ENCODE peak calls at places on chromosomes 5 and 9, in four cellular contexts. Q is T-helper 9 cell, D is nucleus accumbens, L is uterus. J is an unnamed sample.

GRCh38 chr5:137296213-137296702 is 202.9 kb downstream of the SPOCK1 start:
- DNase-seq in Q (no peak), L (no peak), D (no peak), J (no peak)

GRCh38 chr5:108345541-108346171 is 36.2 kb downstream of the FBXL17 start:
- DNase-seq in Q (no peak), L (no peak), D (no peak), J (no peak)

GRCh38 chr5:126978258-126978657 is 52.1 kb downstream of the MARCHF3 start:
- DNase-seq in Q (no peak), L (no peak), D (no peak), J (no peak)

GRCh38 chr5:126847318-126848221 is 70.6 kb downstream of the LMNB1 start:
- DNase-seq in L (no peak), D (no peak), Q (no peak), J (no peak)

GRCh38 chr5:78701795-78702406 is 53.3 kb upstream of the LHFPL2 start:
- DNase-seq in L (no peak), Q (no peak), D (no peak), J (no peak)

GRCh38 chr9:6714176-6714575 is 43.6 kb upstream of the KDM4C start:
- DNase-seq in L (no peak), Q (no peak), D (no peak), J (no peak)

GRCh38 chr5:132026516-132027008 is 15.1 kb upstream of the ACSL6 start:
- DNase-seq in L (no peak), D (no peak), Q (peak), J (peak)

GRCh38 chr9:94082553-94082952 is 1.7 kb upstream of the PTPDC1 start:
- DNase-seq in Q (no peak), D (no peak), L (no peak), J (no peak)

GRCh38 chr9:137110147-137110910 is 4.2 kb downstream of the DPP7 start:
- DNase-seq in L (no peak), Q (no peak), D (no peak), J (no peak)

GRCh38 chr9:9747787-9748186 is 865.0 kb downstream of the PTPRD start:
- DNase-seq in Q (no peak), L (no peak), D (no peak), J (no peak)

GRCh38 chr9:112925058-112925641 is 34.5 kb upstream of the SLC46A2 start:
- DNase-seq in L (no peak), D (peak), Q (no peak), J (no peak)

GRCh38 chr9:112586600-112587155 is 100.1 kb downstream of the KIAA1958 start:
- DNase-seq in L (no peak), D (no peak), Q (no peak), J (peak)

GRCh38 chr9:34380511-34381315 is 4.0 kb upstream of the MYORG start:
- DNase-seq in Q (peak), D (peak), L (peak), J (peak)

GRCh38 chr5:68332546-68332945 is 117.0 kb downstream of the PIK3R1 start:
- DNase-seq in Q (no peak), L (no peak), D (no peak), J (no peak)

GRCh38 chr9:114911167-114911821 is 19.1 kb downstream of the TNFSF8 start:
- DNase-seq in L (no peak), D (no peak), Q (no peak), J (no peak)

GRCh38 chr9:29717576-29717975 is 2144.3 kb upstream of the C9orf72 start:
- DNase-seq in L (no peak), Q (no peak), D (no peak), J (no peak)

GRCh38 chr5:158809310-158809709 is 290.4 kb downstream of the EBF1 start:
- DNase-seq in D (no peak), Q (no peak), L (no peak), J (no peak)

GRCh38 chr5:82861705-82862104 is 215.5 kb downstream of the TMEM167A start:
- DNase-seq in L (no peak), Q (no peak), D (no peak), J (no peak)

GRCh38 chr5:41334221-41334620 is 120.9 kb upstream of the C6 start:
- DNase-seq in L (no peak), D (no peak), Q (no peak), J (no peak)

GRCh38 chr5:90554358-90555006 is 4.1 kb upstream of the ADGRV1 start:
- DNase-seq in D (no peak), Q (no peak), L (no peak), J (no peak)

GRCh38 chr5:9468070-9468388 is 77.8 kb downstream of the SEMA5A start:
- DNase-seq in D (no peak), L (peak), Q (no peak), J (no peak)

GRCh38 chr9:129769582-129770107 is 16.8 kb upstream of the PTGES start:
- DNase-seq in D (no peak), Q (no peak), L (no peak), J (no peak)

GRCh38 chr9:78144663-78145377 is 91.1 kb upstream of the CEP78 start:
- DNase-seq in L (no peak), Q (no peak), D (no peak), J (no peak)

GRCh38 chr9:34732478-34732877 is 22.5 kb upstream of the CCL21 start:
- DNase-seq in L (no peak), D (no peak), Q (no peak), J (no peak)

GRCh38 chr9:14066032-14066431 is 247.9 kb downstream of the NFIB start:
- DNase-seq in D (no peak), L (no peak), Q (no peak), J (no peak)

GRCh38 chr5:179906795-179907569 is 715 bp downstream of the TBC1D9B start:
- DNase-seq in D (no peak), L (peak), Q (peak), J (no peak)

GRCh38 chr9:14797442-14797841 is 74.9 kb upstream of the CER1 start:
- DNase-seq in D (no peak), L (no peak), Q (no peak), J (no peak)

GRCh38 chr5:10528056-10528816 is 35.6 kb upstream of the ANKRD33B start:
- DNase-seq in D (no peak), L (no peak), Q (no peak), J (no peak)

GRCh38 chr9:115923903-115924668 is 229.5 kb upstream of the PAPPA start:
- DNase-seq in L (no peak), D (no peak), Q (no peak), J (no peak)

GRCh38 chr9:115157245-115157674 is 39.3 kb upstream of the TNC start:
- DNase-seq in D (no peak), Q (no peak), L (peak), J (no peak)

GRCh38 chr9:36337865-36338264 is 62.2 kb downstream of the RNF38 start:
- DNase-seq in Q (no peak), L (no peak), D (no peak), J (peak)

GRCh38 chr5:175826980-175827379 is 44.4 kb upstream of the CPLX2 start:
- DNase-seq in Q (no peak), L (no peak), D (no peak), J (no peak)